ENCODE peak calls at places on chromosomes 3 and 15, in nine cellular contexts. X, K, H, E, Y, N, D, O and Z are unnamed samples.

GRCh38 chr3:184713521-184713920 is 1.7 kb upstream of the MAGEF1 start:
- DNase-seq in N (no peak), H (no peak), E (no peak), O (no peak), Y (no peak), K (no peak), D (no peak), X (no peak), Z (no peak)

GRCh38 chr15:65184305-65184943 is 718 bp downstream of the CLPX start:
- DNase-seq in O (peak; percentile 57), E (peak; percentile 75), Y (no peak), D (peak; percentile 54), X (peak; percentile 79), K (no peak), H (peak; percentile 25), N (no peak), Z (no peak)

GRCh38 chr3:127677541-127678314 is 5.0 kb downstream of the ABTB1 start:
- DNase-seq in D (no peak), K (no peak), X (no peak), Y (no peak), H (no peak), N (no peak), O (no peak), E (peak; percentile 34), Z (no peak)

GRCh38 chr3:168457973-168458539 is 362.3 kb upstream of the GOLIM4 start:
- DNase-seq in N (no peak), X (no peak), K (no peak), O (no peak), E (no peak), Y (no peak), H (no peak), D (no peak), Z (no peak)

GRCh38 chr3:148147896-148148295 is 549.8 kb upstream of the AGTR1 start:
- DNase-seq in X (no peak), D (no peak), E (no peak), K (no peak), O (no peak), Y (no peak), N (no peak), H (no peak), Z (no peak)

GRCh38 chr15:97052526-97052925 is 722.0 kb downstream of the NR2F2 start:
- DNase-seq in Y (no peak), E (no peak), O (no peak), X (no peak), H (no peak), D (no peak), N (no peak), K (no peak), Z (no peak)

GRCh38 chr3:141769171-141769894 is 6.1 kb downstream of the GRK7 start:
- DNase-seq in H (no peak), Y (no peak), D (no peak), K (no peak), E (no peak), N (no peak), X (peak; percentile 47), O (no peak), Z (no peak)

GRCh38 chr15:60972866-60973265 is 256.2 kb downstream of the RORA start:
- DNase-seq in O (no peak), Y (no peak), D (no peak), K (peak; percentile 84), N (no peak), H (no peak), X (peak; percentile 86), E (no peak), Z (peak; percentile 46)

GRCh38 chr3:115381573-115381912 is 234.5 kb upstream of the ZBTB20 start:
- DNase-seq in O (no peak), K (no peak), X (no peak), E (peak; percentile 79), D (no peak), N (no peak), H (no peak), Y (no peak), Z (no peak)

GRCh38 chr3:133161666-133162065 is 123.5 kb downstream of the TMEM108 start:
- DNase-seq in N (no peak), D (no peak), H (no peak), Y (no peak), K (no peak), O (no peak), X (no peak), E (no peak), Z (no peak)